ENCODE peak calls at places on chromosomes 12 and 14, in eight cellular contexts. M, V, X, P, F, I, G and Y are unnamed samples.

GRCh38 chr12:108928695-108929094 is 48.8 kb downstream of the DAO start:
- DNase-seq in M (no peak), V (no peak), X (no peak), P (no peak), F (no peak), I (no peak), G (no peak), Y (no peak)

GRCh38 chr14:60165547-60165876 is 314 bp upstream of the DHRS7 start:
- DNase-seq in M (no peak), V (no peak), X (no peak), P (no peak), F (no peak), I (no peak), G (no peak), Y (no peak)

GRCh38 chr14:40213701-40214100 is 781.5 kb upstream of the FBXO33 start:
- DNase-seq in M (no peak), V (no peak), X (no peak), P (no peak), F (no peak), I (no peak), G (no peak), Y (no peak)

GRCh38 chr14:71620401-71620800 is 311.8 kb upstream of the RGS6 start:
- DNase-seq in M (no peak), V (no peak), X (no peak), P (no peak), F (no peak), I (no peak), G (no peak), Y (no peak)

GRCh38 chr12:58540480-58541299 is 379.6 kb downstream of the LRIG3 start:
- DNase-seq in M (peak), V (peak), X (no peak), P (no peak), F (peak), I (peak), G (peak), Y (peak)

GRCh38 chr14:23694085-23694975 is 58.2 kb downstream of the DHRS2 start:
- DNase-seq in M (peak), V (no peak), X (no peak), P (peak), F (no peak), I (no peak), G (no peak), Y (no peak)

GRCh38 chr12:48750215-48750614 is 33.7 kb upstream of the CCNT1 start:
- DNase-seq in M (no peak), V (no peak), X (no peak), P (no peak), F (no peak), I (no peak), G (no peak), Y (no peak)

GRCh38 chr12:84910549-84911241 is 1.9 kb downstream of the SLC6A15 start:
- DNase-seq in M (no peak), V (no peak), X (no peak), P (no peak), F (no peak), I (peak), G (peak), Y (peak)

GRCh38 chr12:92021665-92022033 is 124.0 kb downstream of the BTG1 start:
- DNase-seq in M (peak), V (no peak), X (no peak), P (no peak), F (no peak), I (no peak), G (no peak), Y (peak)

GRCh38 chr12:127621366-127621765 is 645.6 kb upstream of the TMEM132C start:
- DNase-seq in M (peak), V (no peak), X (no peak), P (no peak), F (peak), I (no peak), G (no peak), Y (no peak)

GRCh38 chr12:105040476-105040875 is 43.8 kb downstream of the ALDH1L2 start:
- DNase-seq in M (no peak), V (no peak), X (no peak), P (no peak), F (no peak), I (no peak), G (no peak), Y (no peak)

GRCh38 chr12:52721838-52722470 is 18.6 kb upstream of the KRT77 start:
- DNase-seq in M (no peak), V (no peak), X (no peak), P (no peak), F (no peak), I (no peak), G (no peak), Y (no peak)

GRCh38 chr14:21309238-21309636 is 29.4 kb downstream of the RPGRIP1 start:
- DNase-seq in M (no peak), V (no peak), X (no peak), P (no peak), F (no peak), I (no peak), G (no peak), Y (no peak)

GRCh38 chr12:124046206-124046740 is 73.3 kb downstream of the ZNF664 start:
- DNase-seq in M (no peak), V (no peak), X (no peak), P (no peak), F (no peak), I (no peak), G (no peak), Y (no peak)

GRCh38 chr12:1184402-1184801 is 193.4 kb downstream of the ERC1 start:
- DNase-seq in M (no peak), V (no peak), X (no peak), P (no peak), F (no peak), I (no peak), G (no peak), Y (no peak)

GRCh38 chr14:69880051-69880487 is 853 bp downstream of the SMOC1 start:
- DNase-seq in M (no peak), V (peak), X (no peak), P (no peak), F (no peak), I (no peak), G (no peak), Y (no peak)

GRCh38 chr12:69935651-69936100 is 110.6 kb downstream of the MYRFL start:
- DNase-seq in M (no peak), V (no peak), X (no peak), P (no peak), F (no peak), I (peak), G (no peak), Y (peak)

GRCh38 chr12:51349026-51349425 is 2.5 kb upstream of the CELA1 start:
- DNase-seq in M (no peak), V (no peak), X (no peak), P (peak), F (no peak), I (no peak), G (no peak), Y (no peak)

GRCh38 chr12:112977641-112978040 is 678 bp upstream of the OAS2 start:
- DNase-seq in M (no peak), V (no peak), X (no peak), P (no peak), F (no peak), I (no peak), G (no peak), Y (no peak)

GRCh38 chr12:112126000-112126431 is 656 bp downstream of the TRAFD1 start:
- DNase-seq in M (no peak), V (no peak), X (no peak), P (no peak), F (no peak), I (no peak), G (no peak), Y (no peak)

GRCh38 chr12:120554658-120555057 is 20.5 kb downstream of the RNF10 start:
- DNase-seq in M (no peak), V (no peak), X (no peak), P (no peak), F (no peak), I (no peak), G (no peak), Y (no peak)

GRCh38 chr12:26520154-26520553 is 312.8 kb downstream of the ITPR2 start:
- DNase-seq in M (no peak), V (no peak), X (no peak), P (no peak), F (no peak), I (no peak), G (no peak), Y (no peak)

GRCh38 chr14:59028476-59029202 is 159.8 kb upstream of the DAAM1 start:
- DNase-seq in M (peak), V (peak), X (no peak), P (peak), F (peak), I (peak), G (peak), Y (peak)

GRCh38 chr12:26274441-26275312 is 79.3 kb downstream of the SSPN start:
- DNase-seq in M (no peak), V (peak), X (no peak), P (peak), F (peak), I (peak), G (no peak), Y (no peak)

GRCh38 chr12:563250-563781 is 99.9 kb downstream of the NINJ2 start:
- DNase-seq in M (no peak), V (no peak), X (peak), P (no peak), F (no peak), I (no peak), G (no peak), Y (no peak)

GRCh38 chr14:89356927-89357326 is 60.1 kb downstream of the FOXN3 start:
- DNase-seq in M (no peak), V (no peak), X (no peak), P (no peak), F (no peak), I (no peak), G (no peak), Y (no peak)

GRCh38 chr14:92108345-92109254 is 2.2 kb upstream of the ATXN3 start:
- DNase-seq in M (peak), V (no peak), X (no peak), P (no peak), F (no peak), I (no peak), G (no peak), Y (peak)

GRCh38 chr14:39055786-39056474 is 47.1 kb downstream of the SEC23A start:
- DNase-seq in M (no peak), V (no peak), X (no peak), P (no peak), F (no peak), I (no peak), G (no peak), Y (no peak)

GRCh38 chr12:21940972-21941521 is at the start of gene ABCC9:
- DNase-seq in M (peak), V (peak), X (no peak), P (no peak), F (peak), I (peak), G (peak), Y (peak)

GRCh38 chr14:92471919-92472318 is 41.7 kb upstream of the RIN3 start:
- DNase-seq in M (peak), V (no peak), X (no peak), P (no peak), F (no peak), I (no peak), G (peak), Y (no peak)

GRCh38 chr12:40229690-40230651 is 5.2 kb downstream of the LRRK2 start:
- DNase-seq in M (no peak), V (no peak), X (no peak), P (no peak), F (no peak), I (no peak), G (no peak), Y (no peak)

GRCh38 chr12:50101663-50102062 is 2.1 kb upstream of the GPD1 start:
- DNase-seq in M (peak), V (no peak), X (no peak), P (no peak), F (no peak), I (no peak), G (no peak), Y (no peak)

GRCh38 chr12:127078577-127079350 is 1188.2 kb upstream of the TMEM132C start:
- DNase-seq in M (no peak), V (no peak), X (no peak), P (no peak), F (no peak), I (no peak), G (no peak), Y (no peak)

GRCh38 chr12:57151741-57152407 is 4.5 kb upstream of the LRP1-AS start:
- DNase-seq in M (no peak), V (peak), X (no peak), P (no peak), F (peak), I (no peak), G (no peak), Y (no peak)

GRCh38 chr12:28963554-28963953 is 185.5 kb upstream of the FAR2 start:
- DNase-seq in M (no peak), V (no peak), X (no peak), P (no peak), F (no peak), I (no peak), G (no peak), Y (no peak)

GRCh38 chr12:120126635-120127005 is 10.1 kb upstream of the RAB35 start:
- DNase-seq in M (no peak), V (no peak), X (no peak), P (no peak), F (peak), I (no peak), G (no peak), Y (no peak)

GRCh38 chr12:6765634-6766581 is at the start of gene PTMS:
- DNase-seq in M (peak), V (peak), X (no peak), P (peak), F (peak), I (peak), G (peak), Y (peak)

GRCh38 chr12:89472508-89472907 is 52.1 kb downstream of the GALNT4 start:
- DNase-seq in M (no peak), V (no peak), X (no peak), P (no peak), F (no peak), I (no peak), G (no peak), Y (no peak)
- TF ChIP-seq CTCF in M (no peak), V (no peak), X (no peak), P (no peak), F (no peak), I (no peak), G (no peak), Y (no peak)

GRCh38 chr14:104293851-104294627 is 155.7 kb downstream of the KIF26A start:
- DNase-seq in M (peak), V (peak), X (no peak), P (no peak), F (peak), I (no peak), G (no peak), Y (no peak)
- TF ChIP-seq CTCF in M (no peak), V (peak), X (no peak), P (no peak), F (no peak), I (no peak), G (no peak), Y (peak)

DNA sequence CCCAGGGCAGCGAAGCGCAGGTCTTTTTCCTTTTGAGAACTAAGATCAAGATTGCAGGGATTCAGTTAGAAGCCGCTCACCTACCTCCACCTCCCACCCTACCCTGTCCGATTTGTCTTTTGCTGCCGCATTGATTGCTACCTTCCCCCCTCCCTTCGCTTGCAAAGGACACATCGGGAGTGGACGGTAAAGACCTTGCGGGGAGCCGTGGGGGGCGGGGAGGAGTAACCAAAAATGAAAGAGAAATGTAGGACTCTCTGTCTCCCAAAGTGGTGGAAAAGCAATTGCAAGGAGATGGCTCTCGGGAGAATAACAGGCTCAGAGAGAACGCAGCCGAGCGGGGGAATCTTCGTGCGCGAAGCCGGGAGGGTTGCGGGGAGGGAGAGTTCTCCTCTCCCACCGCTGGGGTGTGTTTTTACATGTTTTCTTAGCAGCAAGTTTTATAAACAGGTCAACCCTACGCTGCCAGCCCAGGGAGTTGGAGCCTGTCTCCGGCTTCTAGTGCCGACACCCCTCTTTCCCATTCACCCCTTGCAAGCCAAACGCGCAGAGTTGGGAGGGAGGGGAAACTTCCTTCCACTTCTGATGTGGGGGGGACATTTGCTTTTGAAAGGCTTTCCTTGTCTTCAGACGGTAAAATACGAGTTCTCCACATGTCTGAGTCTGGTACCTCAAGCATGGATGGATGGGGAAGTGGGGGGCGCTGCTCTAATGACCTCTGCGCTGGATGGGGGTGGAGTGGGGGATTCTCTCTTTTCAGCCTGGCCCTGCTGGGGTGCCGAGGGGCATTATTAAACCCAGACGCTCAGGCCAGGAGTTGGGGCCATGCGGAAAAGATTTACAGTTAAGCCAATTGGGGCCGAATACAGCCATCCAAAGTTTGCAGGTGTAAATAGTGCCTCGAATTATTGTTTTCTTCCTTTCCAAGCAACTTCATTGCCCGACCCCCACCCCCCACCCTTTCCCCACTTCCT is 8.9 kb upstream of the TBX3 start:
- DNase-seq in M (no peak), V (no peak), X (no peak), P (no peak), F (peak), I (no peak), G (no peak), Y (no peak)
- TF ChIP-seq CTCF in M (no peak), V (no peak), X (no peak), P (peak), F (no peak), I (no peak), G (no peak), Y (peak)

GRCh38 chr12:11769723-11770514 is 120.4 kb downstream of the ETV6 start:
- DNase-seq in M (no peak), V (no peak), X (no peak), P (no peak), F (no peak), I (no peak), G (no peak), Y (no peak)
- TF ChIP-seq CTCF in M (no peak), V (no peak), X (no peak), P (no peak), F (no peak), I (no peak), G (no peak), Y (no peak)

GRCh38 chr14:73599494-73599893 is 7.8 kb downstream of the ACOT4 start:
- DNase-seq in M (no peak), V (no peak), X (no peak), P (no peak), F (peak), I (no peak), G (no peak), Y (no peak)
- TF ChIP-seq CTCF in M (no peak), V (no peak), X (no peak), P (no peak), F (no peak), I (no peak), G (no peak), Y (no peak)

DNA sequence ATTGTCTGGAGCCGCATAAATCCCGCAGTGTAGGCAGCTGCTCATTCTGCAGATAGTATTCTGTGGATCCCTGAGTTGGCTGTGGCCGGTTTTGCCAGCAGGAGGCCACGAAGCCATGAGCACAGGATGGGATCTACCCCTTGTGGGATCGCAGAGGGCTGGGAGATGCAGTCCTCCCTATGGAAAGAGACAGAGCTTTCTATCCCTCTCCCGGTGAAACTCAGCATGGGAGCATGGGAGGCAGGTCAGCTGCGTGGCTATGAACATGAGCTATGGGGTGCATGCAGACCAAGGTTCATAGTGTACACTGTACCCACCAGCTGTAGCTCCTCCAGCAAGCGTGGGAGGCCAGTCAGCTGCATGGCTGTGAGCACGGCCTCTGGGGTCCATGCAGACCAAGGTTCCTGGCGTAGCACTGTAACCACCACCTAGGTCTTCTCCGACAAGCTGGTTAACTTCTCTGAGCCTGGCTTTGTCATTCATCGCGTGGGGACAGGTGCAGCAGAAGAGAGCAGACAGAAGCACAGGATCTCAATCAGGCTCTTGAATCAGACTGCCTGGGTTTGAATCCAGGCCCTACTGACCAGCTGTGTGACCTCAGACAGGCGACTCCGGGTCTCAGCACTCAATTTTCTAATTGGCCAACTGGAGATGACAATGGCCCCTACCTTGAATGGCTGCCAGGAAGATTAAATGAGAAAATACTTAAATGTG is 5.9 kb downstream of the BDKRB1 start:
- DNase-seq in M (no peak), V (no peak), X (no peak), P (no peak), F (peak), I (no peak), G (no peak), Y (no peak)
- TF ChIP-seq CTCF in M (no peak), V (no peak), X (no peak), P (peak), F (no peak), I (no peak), G (no peak), Y (no peak)

DNA sequence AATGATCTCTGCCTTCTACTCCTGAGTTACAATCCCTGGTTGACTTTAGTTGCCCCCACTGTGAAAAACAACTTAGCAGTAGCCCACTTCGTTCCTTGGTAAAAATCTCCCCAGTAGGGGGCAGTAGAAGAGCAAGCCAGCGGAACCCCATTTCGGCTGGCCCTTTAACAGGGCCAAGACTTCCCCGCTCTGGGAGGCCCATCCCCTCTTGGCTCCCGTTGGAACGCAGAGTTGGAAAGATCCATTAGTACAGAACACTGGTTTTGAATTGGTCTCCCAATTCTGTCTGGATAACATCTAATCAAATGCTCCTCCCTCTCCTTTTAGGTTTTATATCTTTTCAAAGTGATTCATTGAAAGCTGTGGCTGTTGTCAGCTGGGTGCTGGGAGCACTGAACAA is 1133.3 kb downstream of the BCL11B start:
- DNase-seq in M (peak), V (no peak), X (peak), P (no peak), F (no peak), I (no peak), G (no peak), Y (peak)
- TF ChIP-seq CTCF in M (peak), V (peak), X (peak), P (no peak), F (peak), I (peak), G (peak), Y (peak)